ENCODE peak calls at places on chromosomes 4 and X, in nine cellular contexts. D, N, F, Q, G, E, X, Z and W are unnamed samples.

GRCh38 chr4:157315968-157316367 is 95.4 kb downstream of the GRIA2 start:
- DNase-seq in D (no peak), N (no peak), F (peak; percentile 14), Q (no peak), G (no peak), E (no peak), X (no peak), Z (no peak), W (no peak)

GRCh38 chr4:54217642-54218486 is 11.2 kb upstream of the PDGFRA start:
- DNase-seq in D (peak; percentile 69), N (peak; percentile 29), F (peak; percentile 98), Q (peak; percentile 93), G (peak; percentile 87), E (no peak), X (peak; percentile 76), Z (peak; percentile 75), W (no peak)

GRCh38 chrX:153922932-153923857 is 2.9 kb downstream of the ARHGAP4 start:
- DNase-seq in D (no peak), N (no peak), F (peak; percentile 66), Q (peak; percentile 94), G (peak; percentile 77), E (no peak), X (no peak), Z (peak; percentile 26), W (no peak)

GRCh38 chr4:77599378-77599777 is 6.2 kb upstream of the CXCL13 start:
- DNase-seq in D (peak; percentile 38), N (no peak), F (peak; percentile 66), Q (no peak), G (no peak), E (no peak), X (no peak), Z (no peak), W (no peak)

GRCh38 chr4:21470531-21470930 is 478.0 kb downstream of the KCNIP4 start:
- DNase-seq in D (no peak), N (no peak), F (peak; percentile 80), Q (no peak), G (no peak), E (no peak), X (no peak), Z (no peak), W (no peak)

GRCh38 chr4:131584587-131584986 is 1564.5 kb upstream of the PCDH10 start:
- DNase-seq in D (no peak), N (no peak), F (no peak), Q (no peak), G (no peak), E (no peak), X (no peak), Z (no peak), W (no peak)

GRCh38 chr4:98421106-98421505 is 159.9 kb downstream of the RAP1GDS1 start:
- DNase-seq in D (no peak), N (no peak), F (no peak), Q (no peak), G (no peak), E (no peak), X (no peak), Z (no peak), W (peak; percentile 47)

GRCh38 chrX:130253916-130254315 is 14.8 kb downstream of the ZNF280C start:
- DNase-seq in D (no peak), N (no peak), F (no peak), Q (no peak), G (no peak), E (no peak), X (no peak), Z (no peak), W (no peak)

GRCh38 chrX:150856785-150857184 is 41.7 kb downstream of the CD99L2 start:
- DNase-seq in D (no peak), N (no peak), F (no peak), Q (no peak), G (no peak), E (no peak), X (no peak), Z (no peak), W (no peak)

GRCh38 chrX:10722804-10723364 is 102.5 kb upstream of the MID1 start:
- DNase-seq in D (peak; percentile 67), N (peak; percentile 3), F (peak; percentile 65), Q (no peak), G (peak; percentile 62), E (no peak), X (peak; percentile 54), Z (peak; percentile 34), W (no peak)

GRCh38 chr4:142585411-142585810 is 260.7 kb downstream of the INPP4B start:
- DNase-seq in D (no peak), N (no peak), F (peak; percentile 51), Q (no peak), G (no peak), E (no peak), X (no peak), Z (no peak), W (no peak)

GRCh38 chrX:35016051-35016450 is 73.5 kb downstream of the FAM47B start:
- DNase-seq in D (no peak), N (no peak), F (no peak), Q (no peak), G (no peak), E (no peak), X (no peak), Z (no peak), W (no peak)

GRCh38 chrX:10231461-10231860 is 74.7 kb downstream of the CLCN4 start:
- DNase-seq in D (no peak), N (no peak), F (no peak), Q (no peak), G (no peak), E (no peak), X (no peak), Z (no peak), W (no peak)

GRCh38 chr4:115687356-115687755 is 573.9 kb upstream of the NDST4 start:
- DNase-seq in D (no peak), N (no peak), F (no peak), Q (no peak), G (no peak), E (no peak), X (no peak), Z (no peak), W (no peak)

GRCh38 chr4:7559741-7560376 is 125.1 kb upstream of the PSAPL1 start:
- DNase-seq in D (no peak), N (no peak), F (no peak), Q (no peak), G (no peak), E (no peak), X (no peak), Z (no peak), W (no peak)

GRCh38 chrX:12825801-12826200 is 34.6 kb downstream of the PRPS2 start:
- DNase-seq in D (no peak), N (no peak), F (no peak), Q (no peak), G (no peak), E (no peak), X (no peak), Z (no peak), W (no peak)

GRCh38 chr4:38678078-38678477 is 14.1 kb downstream of the KLF3 start:
- DNase-seq in D (no peak), N (no peak), F (peak; percentile 100), Q (no peak), G (no peak), E (no peak), X (no peak), Z (peak; percentile 77), W (peak; percentile 84)

GRCh38 chr4:107561481-107561880 is 158.6 kb downstream of the PAPSS1 start:
- DNase-seq in D (no peak), N (no peak), F (no peak), Q (no peak), G (no peak), E (no peak), X (no peak), Z (no peak), W (peak; percentile 28)

GRCh38 chrX:149871940-149872339 is 9.0 kb upstream of the MAGEA8 start:
- DNase-seq in D (peak; percentile 62), N (peak; percentile 63), F (peak; percentile 0), Q (no peak), G (no peak), E (peak; percentile 15), X (peak; percentile 56), Z (no peak), W (no peak)

GRCh38 chr4:138572007-138572406 is 329.9 kb upstream of the SLC7A11 start:
- DNase-seq in D (no peak), N (no peak), F (no peak), Q (no peak), G (no peak), E (no peak), X (no peak), Z (no peak), W (no peak)

GRCh38 chr4:25158817-25159216 is 1.4 kb downstream of the SEPSECS start:
- DNase-seq in D (no peak), N (no peak), F (no peak), Q (no peak), G (no peak), E (no peak), X (no peak), Z (no peak), W (no peak)

GRCh38 chrX:63679432-63679831 is 105.6 kb downstream of the ARHGEF9 start:
- DNase-seq in D (no peak), N (no peak), F (no peak), Q (no peak), G (no peak), E (no peak), X (no peak), Z (no peak), W (no peak)

GRCh38 chr4:128341634-128342033 is 54.0 kb upstream of the PGRMC2 start:
- DNase-seq in D (no peak), N (no peak), F (no peak), Q (no peak), G (no peak), E (no peak), X (no peak), Z (no peak), W (no peak)

GRCh38 chr4:147984065-147984777 is 252.3 kb downstream of the ARHGAP10 start:
- DNase-seq in D (peak; percentile 67), N (no peak), F (peak; percentile 56), Q (peak; percentile 56), G (no peak), E (no peak), X (peak; percentile 54), Z (peak; percentile 22), W (no peak)

GRCh38 chrX:21745756-21746155 is 12.2 kb downstream of the SMPX start:
- DNase-seq in D (peak; percentile 25), N (peak; percentile 3), F (peak; percentile 37), Q (peak; percentile 64), G (no peak), E (no peak), X (peak; percentile 11), Z (no peak), W (no peak)

GRCh38 chr4:6702761-6703160 is 6.9 kb downstream of the MRFAP1L1 start:
- DNase-seq in D (no peak), N (no peak), F (no peak), Q (no peak), G (no peak), E (no peak), X (no peak), Z (no peak), W (no peak)

GRCh38 chr4:76696109-76696508 is 201.8 kb downstream of the SOWAHB start:
- DNase-seq in D (peak; percentile 77), N (no peak), F (no peak), Q (peak; percentile 38), G (no peak), E (no peak), X (no peak), Z (no peak), W (no peak)

GRCh38 chr4:165872443-165873297 is at the start of gene TLL1:
- DNase-seq in D (peak; percentile 18), N (no peak), F (peak; percentile 31), Q (peak; percentile 72), G (no peak), E (no peak), X (peak; percentile 7), Z (no peak), W (no peak)

GRCh38 chr4:74364649-74365491 is at the start of gene EREG:
- DNase-seq in D (peak; percentile 84), N (peak; percentile 6), F (peak; percentile 66), Q (peak; percentile 37), G (peak; percentile 45), E (no peak), X (peak; percentile 25), Z (no peak), W (peak; percentile 7)

GRCh38 chr4:151318310-151319006 is 6.9 kb downstream of the SH3D19 start:
- DNase-seq in D (no peak), N (no peak), F (no peak), Q (no peak), G (no peak), E (no peak), X (no peak), Z (no peak), W (no peak)